ENCODE peak calls at places on chromosome 15, in eight cellular contexts. Y is lower lobe of right lung, J is adrenal gland, K is HEK293T, G is keratinocyte, N is cerebellum, I is OCI-LY7, O is EL. E is an unnamed sample.

GRCh38 chr15:74957301-74958035 is 896 bp upstream of the RPP25 start:
- DNase-seq in Y (peak; percentile 78), J (no peak), I (no peak), N (no peak), G (no peak), K (peak; percentile 40), O (peak; percentile 53), E (no peak)

GRCh38 chr15:74620636-74621545 is 5.3 kb downstream of the CLK3 start:
- DNase-seq in N (peak; percentile 88), I (peak; percentile 82), K (peak; percentile 83), O (peak; percentile 71), Y (peak; percentile 71), G (no peak), J (peak; percentile 92), E (peak; percentile 62)

GRCh38 chr15:44250566-44250965 is 38.0 kb upstream of the GOLM2 start:
- DNase-seq in I (no peak), O (no peak), Y (no peak), J (no peak), N (no peak), G (no peak), K (no peak), E (no peak)

GRCh38 chr15:100910119-100910518 is 9.0 kb upstream of the LRRK1 start:
- DNase-seq in K (no peak), Y (no peak), G (no peak), J (no peak), I (no peak), N (no peak), O (no peak), E (no peak)

GRCh38 chr15:41944313-41944940 is 27.9 kb downstream of the EHD4 start:
- DNase-seq in G (no peak), I (no peak), N (no peak), O (peak; percentile 98), J (peak; percentile 86), K (no peak), Y (no peak), E (no peak)

GRCh38 chr15:56532766-56533455 is 68.0 kb upstream of the MNS1 start:
- DNase-seq in J (no peak), N (no peak), Y (no peak), K (no peak), O (no peak), G (no peak), I (peak; percentile 96), E (no peak)

GRCh38 chr15:59174846-59175831 is 31.5 kb upstream of the LDHAL6B start:
- DNase-seq in N (no peak), I (peak; percentile 71), K (peak; percentile 61), Y (peak; percentile 63), J (peak; percentile 48), O (peak; percentile 62), G (peak; percentile 23), E (peak; percentile 3)

GRCh38 chr15:70788114-70789049 is 25.0 kb upstream of the UACA start:
- DNase-seq in N (no peak), Y (no peak), K (no peak), O (peak; percentile 93), J (no peak), G (no peak), I (no peak), E (no peak)

GRCh38 chr15:79184465-79184892 is 93.9 kb upstream of the RASGRF1 start:
- DNase-seq in Y (peak; percentile 80), N (peak; percentile 75), G (no peak), I (peak; percentile 81), O (peak; percentile 59), K (peak; percentile 75), J (peak; percentile 78), E (peak; percentile 34)

GRCh38 chr15:39585394-39585841 is 4.5 kb downstream of the THBS1 start:
- DNase-seq in N (no peak), Y (no peak), J (no peak), I (no peak), O (no peak), K (no peak), G (peak; percentile 44), E (no peak)

GRCh38 chr15:63553388-63553791 is 43.8 kb upstream of the FBXL22 start:
- DNase-seq in I (no peak), K (no peak), J (peak; percentile 65), Y (no peak), O (peak; percentile 90), N (no peak), G (peak; percentile 40), E (no peak)

GRCh38 chr15:48493084-48493762 is 152.3 kb downstream of the FBN1 start:
- DNase-seq in J (no peak), G (no peak), O (peak; percentile 95), Y (no peak), I (no peak), N (no peak), K (no peak), E (no peak)

GRCh38 chr15:58447244-58448010 is 15.6 kb downstream of the LIPC start:
- DNase-seq in I (no peak), O (peak; percentile 86), N (no peak), J (no peak), K (no peak), Y (no peak), G (no peak), E (no peak)

GRCh38 chr15:44596511-44597010 is 59.6 kb downstream of the EIF3J start:
- DNase-seq in Y (no peak), J (no peak), O (no peak), N (no peak), K (no peak), I (no peak), G (no peak), E (no peak)

GRCh38 chr15:74995779-74996765 is 709 bp downstream of the SCAMP5 start:
- DNase-seq in I (no peak), N (peak; percentile 82), Y (no peak), J (peak; percentile 31), O (no peak), G (no peak), K (no peak), E (no peak)

GRCh38 chr15:47607750-47608149 is 109.6 kb upstream of the SEMA6D start:
- DNase-seq in J (peak; percentile 52), G (no peak), I (no peak), Y (no peak), O (no peak), N (no peak), K (no peak), E (no peak)

GRCh38 chr15:51731549-51732267 is 5.7 kb downstream of the LYSMD2 start:
- DNase-seq in K (no peak), J (no peak), O (peak; percentile 56), N (no peak), Y (no peak), G (no peak), I (peak; percentile 71), E (peak; percentile 33)

GRCh38 chr15:77098572-77098971 is 27.7 kb upstream of the TSPAN3 start:
- DNase-seq in N (no peak), I (no peak), Y (no peak), G (no peak), J (no peak), O (no peak), K (no peak), E (no peak)

E was measured in T-cell.